ENCODE peak calls at places on chromosomes 13 and 19, in six cellular contexts. M is effector CD4-positive, alpha-beta T cell; Z is NCI-H1930; S is NCI-H2081; X is stimulated activated CD4-positive, alpha-beta T cell treated with anti-CD3 and anti-CD28 coated beads, Interleukin-4, amount 100 ng/mL, for 48 hours; F is activated T-helper 1 cell treated with anti-CD3 and anti-CD28 coated beads, Interleukin-2, amount 50 U/mL, for 16 hours. Q is an unnamed sample.

GRCh38 chr13:61383101-61383500 is 32.5 kb downstream of the PCDH20 start:
- DNase-seq in X (no peak), F (no peak), S (no peak), Z (no peak), M (no peak), Q (no peak)

GRCh38 chr19:12784394-12784870 is 6.9 kb upstream of the JUNB start:
- DNase-seq in M (no peak), X (no peak), S (no peak), F (no peak), Z (no peak), Q (no peak)

GRCh38 chr13:107457686-107458085 is 757.6 kb downstream of the LIG4 start:
- DNase-seq in S (peak; percentile 39), Z (peak; percentile 52), X (no peak), M (no peak), F (no peak), Q (no peak)

GRCh38 chr19:12453495-12453894 is 12.7 kb upstream of the ZNF443 start:
- DNase-seq in X (no peak), S (no peak), Z (no peak), F (no peak), M (no peak), Q (no peak)

GRCh38 chr13:68897331-68897730 is 1210.3 kb upstream of the ATXN8OS start:
- DNase-seq in M (no peak), X (no peak), Z (no peak), F (no peak), S (no peak), Q (no peak)

GRCh38 chr19:56076413-56076998 is 44.6 kb downstream of the ZNF787 start:
- DNase-seq in F (no peak), Z (peak; percentile 38), S (peak; percentile 20), X (peak; percentile 27), M (peak; percentile 14), Q (no peak)

GRCh38 chr19:46226438-46226973 is 3.0 kb upstream of the IGFL1 start:
- DNase-seq in X (no peak), Z (no peak), F (no peak), S (no peak), M (no peak), Q (no peak)

GRCh38 chr13:21608961-21609360 is 5.0 kb upstream of the MICU2 start:
- DNase-seq in Z (no peak), S (no peak), X (no peak), M (no peak), F (no peak), Q (no peak)

GRCh38 chr13:103288114-103288513 is 221.9 kb upstream of the SLC10A2 start:
- DNase-seq in Z (no peak), M (no peak), F (no peak), X (no peak), S (no peak), Q (no peak)

GRCh38 chr13:27203854-27204253 is 32.2 kb upstream of the USP12 start:
- DNase-seq in Z (no peak), X (no peak), M (no peak), S (no peak), F (no peak), Q (no peak)

GRCh38 chr13:85137516-85137915 is 661.7 kb downstream of the SLITRK6 start:
- DNase-seq in M (no peak), S (peak; percentile 58), Z (no peak), F (no peak), X (no peak), Q (no peak)

GRCh38 chr13:89150362-89150761 is 1479.2 kb downstream of the SLITRK5 start:
- DNase-seq in F (no peak), X (no peak), M (no peak), S (no peak), Z (no peak), Q (no peak)

GRCh38 chr13:23963184-23963931 is 66.1 kb upstream of the C1QTNF9B start:
- DNase-seq in M (no peak), S (no peak), Z (peak; percentile 69), F (no peak), X (no peak), Q (no peak)

GRCh38 chr13:30463820-30464495 is 1.8 kb downstream of the HMGB1 start:
- DNase-seq in F (peak; percentile 54), Z (peak; percentile 20), S (no peak), M (peak; percentile 52), X (peak; percentile 55), Q (peak; percentile 19)

GRCh38 chr13:91154553-91154952 is 192.9 kb upstream of the MIR17HG start:
- DNase-seq in Z (no peak), M (no peak), X (no peak), S (no peak), F (no peak), Q (no peak)

GRCh38 chr13:94520001-94520400 is 40.5 kb upstream of the DCT start:
- DNase-seq in X (no peak), S (no peak), Z (no peak), F (no peak), M (no peak), Q (no peak)

GRCh38 chr13:77507931-77508776 is 27.4 kb upstream of the SCEL start:
- DNase-seq in Z (no peak), M (no peak), S (no peak), X (no peak), F (no peak), Q (no peak)

GRCh38 chr19:3073159-3073563 is 10.9 kb upstream of the TLE5 start:
- DNase-seq in Z (no peak), M (no peak), S (peak; percentile 84), X (no peak), F (no peak), Q (no peak)

GRCh38 chr13:51148952-51149573 is 38.0 kb upstream of the C13orf42 start:
- DNase-seq in M (no peak), X (no peak), Z (peak; percentile 13), F (no peak), S (peak; percentile 48), Q (no peak)

Q was measured in activated CD8-positive, alpha-beta memory T cell treated with anti-CD3 and anti-CD28 coated beads for 1 hour.